ENCODE peak calls at places on chromosomes 12 and 14, in four cellular contexts. One of them, this sample, is unnamed.

GRCh38 chr12:111311011-111311410 is 57.9 kb downstream of the PHETA1 start:
- DNase-seq in H1: no peak
- DNase-seq in mesendoderm: no peak
- DNase-seq in IMR-90: no peak
- DNase-seq in this sample: no peak

GRCh38 chr12:33438890-33439586 is 581 bp downstream of the SYT10 start:
- DNase-seq in H1: peak
- DNase-seq in IMR-90: no peak
- DNase-seq in mesendoderm: peak
- DNase-seq in this sample: peak

GRCh38 chr12:121611306-121611705 is 15.0 kb upstream of the ORAI1 start:
- DNase-seq in mesendoderm: peak
- DNase-seq in H1: peak
- DNase-seq in IMR-90: no peak
- DNase-seq in this sample: peak

GRCh38 chr14:22614240-22614799 is 16.2 kb downstream of the ABHD4 start:
- DNase-seq in H1: no peak
- DNase-seq in IMR-90: peak
- DNase-seq in mesendoderm: peak
- DNase-seq in this sample: no peak

GRCh38 chr12:2301531-2302461 is 249.0 kb downstream of the CACNA1C start:
- DNase-seq in H1: no peak
- DNase-seq in IMR-90: peak
- DNase-seq in mesendoderm: no peak
- DNase-seq in this sample: no peak

GRCh38 chr12:131118366-131118765 is 164.7 kb downstream of the ADGRD1 start:
- DNase-seq in H1: no peak
- DNase-seq in IMR-90: no peak
- DNase-seq in mesendoderm: no peak
- DNase-seq in this sample: peak

GRCh38 chr14:55585854-55586253 is 5.8 kb downstream of the KTN1 start:
- DNase-seq in mesendoderm: no peak
- DNase-seq in IMR-90: peak
- DNase-seq in H1: no peak
- DNase-seq in this sample: no peak

GRCh38 chr12:80512781-80513180 is 68.7 kb downstream of the PTPRQ start:
- DNase-seq in mesendoderm: no peak
- DNase-seq in IMR-90: no peak
- DNase-seq in H1: peak
- DNase-seq in this sample: peak

GRCh38 chr14:49951946-49952345 is 59.1 kb downstream of the ARF6 start:
- DNase-seq in mesendoderm: no peak
- DNase-seq in IMR-90: no peak
- DNase-seq in H1: no peak
- DNase-seq in this sample: no peak

GRCh38 chr14:73771848-73772705 is 57.9 kb upstream of the PNMA1 start:
- DNase-seq in IMR-90: peak
- DNase-seq in mesendoderm: peak
- DNase-seq in H1: peak
- DNase-seq in this sample: peak

GRCh38 chr14:47948981-47949380 is 273.6 kb upstream of the MDGA2 start:
- DNase-seq in mesendoderm: peak
- DNase-seq in IMR-90: no peak
- DNase-seq in H1: no peak
- DNase-seq in this sample: peak

GRCh38 chr14:20415723-20416622 is 2.7 kb upstream of the TEP1 start:
- DNase-seq in H1: no peak
- DNase-seq in mesendoderm: peak
- DNase-seq in IMR-90: peak
- DNase-seq in this sample: no peak

GRCh38 chr12:29053567-29053966 is 95.5 kb upstream of the FAR2 start:
- DNase-seq in H1: no peak
- DNase-seq in IMR-90: no peak
- DNase-seq in mesendoderm: no peak
- DNase-seq in this sample: no peak

GRCh38 chr14:33679461-33680225 is 271.2 kb downstream of the EGLN3 start:
- DNase-seq in IMR-90: peak
- DNase-seq in H1: no peak
- DNase-seq in mesendoderm: no peak
- DNase-seq in this sample: no peak

GRCh38 chr14:37819155-37820015 is 224.0 kb downstream of the TTC6 start:
- DNase-seq in IMR-90: peak
- DNase-seq in H1: no peak
- DNase-seq in mesendoderm: peak
- DNase-seq in this sample: no peak

GRCh38 chr14:106442857-106443256 is 916.5 kb downstream of the TMEM121 start:
- DNase-seq in mesendoderm: no peak
- DNase-seq in H1: no peak
- DNase-seq in IMR-90: no peak
- DNase-seq in this sample: no peak

GRCh38 chr14:70177092-70177491 is 11.7 kb downstream of the SLC8A3 start:
- DNase-seq in H1: no peak
- DNase-seq in mesendoderm: no peak
- DNase-seq in IMR-90: no peak
- DNase-seq in this sample: no peak

GRCh38 chr12:102024765-102025164 is 37.0 kb downstream of the WASHC3 start:
- DNase-seq in H1: no peak
- DNase-seq in mesendoderm: no peak
- DNase-seq in IMR-90: no peak
- DNase-seq in this sample: no peak

GRCh38 chr12:120388711-120389431 is 19.9 kb upstream of the MSI1 start:
- DNase-seq in mesendoderm: peak
- DNase-seq in IMR-90: no peak
- DNase-seq in H1: peak
- DNase-seq in this sample: peak

GRCh38 chr14:75274899-75275569 is 3.6 kb upstream of the FOS start:
- DNase-seq in H1: no peak
- DNase-seq in IMR-90: peak
- DNase-seq in mesendoderm: no peak
- DNase-seq in this sample: no peak

GRCh38 chr12:5222011-5222461 is 178.4 kb downstream of the KCNA5 start:
- DNase-seq in mesendoderm: peak
- DNase-seq in H1: peak
- DNase-seq in IMR-90: no peak
- DNase-seq in this sample: peak
- H4K5ac ChIP-seq in mesendoderm: no peak
- H4K5ac ChIP-seq in H1: no peak
- H4K5ac ChIP-seq in IMR-90: no peak
- H4K5ac ChIP-seq in this sample: no peak

DNA sequence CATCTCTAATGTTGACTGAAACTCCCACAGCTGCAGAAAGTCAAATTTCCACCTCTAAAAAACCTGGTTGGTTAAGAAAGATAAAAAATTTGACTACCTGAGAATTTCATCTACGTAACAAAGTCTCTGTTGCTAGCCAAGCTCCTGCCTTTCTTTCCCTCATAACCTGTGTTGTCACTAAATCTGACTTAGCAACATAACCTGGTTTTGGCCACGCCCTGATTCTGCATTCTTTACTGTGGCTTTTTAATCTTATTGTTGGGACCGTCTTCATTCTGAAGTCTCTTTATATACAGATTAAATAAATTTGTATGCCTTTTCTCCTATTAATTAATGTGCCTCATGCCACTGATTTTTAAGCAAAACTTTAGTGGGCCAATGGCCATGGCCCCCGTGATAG is 16.1 kb upstream of the CD69 start:
- DNase-seq in mesendoderm: no peak
- DNase-seq in H1: no peak
- DNase-seq in IMR-90: no peak
- DNase-seq in this sample: no peak
- H2BK15ac ChIP-seq in mesendoderm: no peak
- H2BK15ac ChIP-seq in H1: no peak
- H2BK15ac ChIP-seq in IMR-90: no peak
- H2BK15ac ChIP-seq in this sample: no peak

GRCh38 chr14:82432531-82432930 is 898.9 kb upstream of the SEL1L start:
- DNase-seq in H1: no peak
- DNase-seq in mesendoderm: no peak
- DNase-seq in IMR-90: no peak
- DNase-seq in this sample: no peak
- H4K5ac ChIP-seq in H1: no peak
- H4K5ac ChIP-seq in mesendoderm: no peak
- H4K5ac ChIP-seq in IMR-90: no peak
- H4K5ac ChIP-seq in this sample: no peak

DNA sequence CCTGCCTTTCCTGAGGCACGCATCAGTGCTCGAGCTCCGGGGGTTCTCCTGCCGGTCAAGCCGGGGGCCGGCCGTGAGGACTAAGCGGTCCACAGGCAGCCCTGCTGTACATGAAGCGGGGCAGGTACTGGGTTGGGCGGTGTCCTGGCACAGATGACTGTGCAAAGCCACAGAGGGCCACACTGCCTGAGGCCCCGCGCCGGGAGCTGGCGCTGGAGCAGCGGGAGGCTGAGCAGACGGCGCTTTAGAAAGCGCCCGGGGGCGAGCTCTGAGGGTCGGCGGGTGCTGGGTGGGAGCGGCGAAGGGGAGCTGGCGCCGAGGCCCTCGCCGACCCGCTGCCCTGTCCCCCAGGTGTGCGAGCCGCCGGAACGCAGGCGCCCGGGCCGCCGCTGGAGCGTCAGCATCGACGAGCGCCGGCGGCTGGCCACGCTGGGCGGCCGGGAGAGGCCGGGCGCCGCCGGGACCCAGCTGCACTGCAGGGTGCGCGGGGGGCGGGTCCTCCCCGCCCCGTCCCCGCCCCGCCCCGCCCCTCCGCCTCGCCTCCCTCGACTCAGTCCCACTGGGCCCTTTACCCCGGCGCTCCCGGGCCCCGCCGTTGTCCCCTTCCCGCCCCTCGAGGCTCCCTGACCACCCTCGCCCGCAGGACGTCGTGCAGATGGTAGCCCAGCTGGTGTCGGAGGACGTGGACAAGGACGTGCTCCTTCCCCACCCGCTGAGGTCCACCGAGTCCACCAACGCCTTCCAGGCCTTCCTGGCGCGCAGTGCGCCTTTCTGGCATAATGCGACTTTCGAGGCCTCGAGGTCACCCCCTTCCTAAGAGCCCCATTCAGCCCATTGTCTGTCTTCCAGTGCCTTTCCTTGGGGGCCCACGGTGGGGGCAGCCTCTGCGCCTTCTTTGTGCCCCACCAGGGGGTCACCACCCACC is 8.3 kb upstream of the MTA1 start:
- DNase-seq in mesendoderm: no peak
- DNase-seq in H1: peak
- DNase-seq in IMR-90: peak
- DNase-seq in this sample: peak
- H2BK15ac ChIP-seq in mesendoderm: no peak
- H2BK15ac ChIP-seq in H1: peak
- H2BK15ac ChIP-seq in IMR-90: no peak
- H2BK15ac ChIP-seq in this sample: no peak

GRCh38 chr12:89481218-89481914 is 43.2 kb downstream of the GALNT4 start:
- DNase-seq in mesendoderm: no peak
- DNase-seq in H1: no peak
- DNase-seq in IMR-90: peak
- DNase-seq in this sample: no peak
- H4K5ac ChIP-seq in mesendoderm: no peak
- H4K5ac ChIP-seq in H1: no peak
- H4K5ac ChIP-seq in IMR-90: no peak
- H4K5ac ChIP-seq in this sample: no peak

GRCh38 chr14:104390941-104391901 is 188.3 kb upstream of the C14orf180 start:
- DNase-seq in IMR-90: no peak
- DNase-seq in H1: no peak
- DNase-seq in mesendoderm: no peak
- DNase-seq in this sample: peak
- H2BK15ac ChIP-seq in IMR-90: no peak
- H2BK15ac ChIP-seq in H1: no peak
- H2BK15ac ChIP-seq in mesendoderm: no peak
- H2BK15ac ChIP-seq in this sample: no peak

GRCh38 chr12:104708891-104709290 is 249.2 kb downstream of the SLC41A2 start:
- DNase-seq in H1: no peak
- DNase-seq in mesendoderm: no peak
- DNase-seq in IMR-90: no peak
- DNase-seq in this sample: peak
- H4K5ac ChIP-seq in H1: no peak
- H4K5ac ChIP-seq in mesendoderm: no peak
- H4K5ac ChIP-seq in IMR-90: no peak
- H4K5ac ChIP-seq in this sample: no peak